ENCODE peak calls at places on chromosomes 7 and 10, in four cellular contexts. N is HepG2, J is K562, D is GM12878. M is an unnamed sample. For H3K9me3, the result is how much of the 10 kb centered on the place peaks cover.

GRCh38 chr10:16989826-16990293 is 139.8 kb downstream of the CUBN start:
- DNase-seq in N (no peak), J (no peak), D (no peak), M (no peak)

GRCh38 chr10:48681749-48682148 is 2.9 kb upstream of the WDFY4 start:
- DNase-seq in N (no peak), J (no peak), D (no peak), M (no peak)

GRCh38 chr10:44763331-44763730 is 147.8 kb upstream of the TMEM72 start:
- DNase-seq in N (no peak), J (no peak), D (no peak), M (no peak)

GRCh38 chr7:47669178-47669878 is 87.4 kb upstream of the TNS3 start:
- DNase-seq in N (peak), J (peak), D (peak), M (no peak)

GRCh38 chr7:6256709-6257535 is 15.5 kb downstream of the CYTH3 start:
- DNase-seq in N (peak), J (no peak), D (peak), M (no peak)

GRCh38 chr10:131650771-131651673 is 249.8 kb upstream of the PPP2R2D start:
- DNase-seq in N (no peak), J (no peak), D (no peak), M (no peak)

GRCh38 chr10:104069610-104070009 is 16.1 kb downstream of the COL17A1 start:
- DNase-seq in N (no peak), J (no peak), D (no peak), M (no peak)

GRCh38 chr7:33191326-33191725 is 62.0 kb downstream of the BBS9 start:
- DNase-seq in N (peak), J (no peak), D (no peak), M (no peak)

GRCh38 chr7:134995239-134996096 is 9.2 kb downstream of the AGBL3 start:
- DNase-seq in N (no peak), J (no peak), D (peak), M (no peak)

GRCh38 chr7:115087437-115087836 is 165.5 kb downstream of the MDFIC start:
- DNase-seq in N (peak), J (no peak), D (no peak), M (no peak)

GRCh38 chr7:111029574-111030357 is 61.2 kb upstream of the LRRN3 start:
- DNase-seq in N (peak), J (peak), D (peak), M (no peak)

GRCh38 chr10:130686680-130687300 is 550.6 kb downstream of the GLRX3 start:
- DNase-seq in N (peak), J (peak), D (no peak), M (peak)

GRCh38 chr7:50342616-50343114 is 38.1 kb downstream of the IKZF1 start:
- DNase-seq in N (no peak), J (no peak), D (no peak), M (no peak)

GRCh38 chr10:80187465-80188409 is 17.6 kb downstream of the ANXA11 start:
- DNase-seq in N (peak), J (peak), D (peak), M (no peak)

GRCh38 chr10:26486985-26487850 is 49.1 kb downstream of the APBB1IP start:
- DNase-seq in N (peak), J (no peak), D (peak), M (peak)

GRCh38 chr10:78390817-78391216 is 357.2 kb downstream of the RPS24 start:
- DNase-seq in N (no peak), J (no peak), D (no peak), M (no peak)

GRCh38 chr10:78396754-78397153 is 363.1 kb downstream of the RPS24 start:
- DNase-seq in N (no peak), J (no peak), D (no peak), M (no peak)

GRCh38 chr10:78393094-78393493 is 359.4 kb downstream of the RPS24 start:
- DNase-seq in N (no peak), J (no peak), D (no peak), M (no peak)

GRCh38 chr10:78395162-78395561 is 361.5 kb downstream of the RPS24 start:
- DNase-seq in N (no peak), J (no peak), D (no peak), M (no peak)

GRCh38 chr10:78394050-78394449 is 360.4 kb downstream of the RPS24 start:
- DNase-seq in N (no peak), J (no peak), D (no peak), M (no peak)
- H3K27ac ChIP-seq in N (no peak), J (no peak), D (no peak), M (no peak)

DNA sequence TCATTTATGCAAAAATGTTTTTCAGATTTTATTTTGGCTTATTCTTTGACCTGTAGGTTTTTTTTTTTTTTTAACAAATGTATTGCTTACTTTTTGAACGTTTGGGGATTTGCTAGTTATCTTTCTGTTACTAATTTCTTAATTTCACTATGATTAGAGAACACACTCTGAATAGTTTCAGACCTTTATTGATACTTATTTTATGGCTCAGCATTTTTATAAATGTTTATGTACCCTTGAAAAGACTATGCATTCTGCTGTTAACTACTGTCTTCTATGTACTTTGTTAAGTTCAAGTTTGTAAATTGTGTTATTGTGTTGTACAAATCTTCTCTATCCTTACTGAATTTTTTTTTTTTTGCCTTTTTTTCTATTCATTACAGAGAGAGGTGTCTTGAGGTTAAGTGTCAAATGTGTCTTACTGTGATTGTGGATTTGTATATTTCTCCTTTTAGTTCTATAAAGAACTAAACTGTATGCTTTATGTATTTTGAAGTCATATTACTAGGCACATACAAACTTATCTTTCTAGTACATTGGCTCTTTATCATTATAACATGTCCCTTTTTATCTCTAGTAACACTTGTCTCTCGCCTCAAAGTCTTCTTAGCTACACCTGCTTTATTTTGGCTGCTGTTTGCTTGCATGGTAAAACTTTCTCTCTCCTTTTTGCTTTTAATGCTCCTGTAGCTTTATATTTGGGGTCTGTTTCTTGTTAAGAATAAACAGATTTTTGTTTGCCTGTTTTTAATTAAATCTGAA is 8.1 kb downstream of the MKLN1 start:
- DNase-seq in N (no peak), J (peak), D (no peak), M (no peak)
- H3K9me3 ChIP-seq in N (under half), J (under half), D (under half), M (half or more)

GRCh38 chr7:74653686-74654181 is 3.8 kb upstream of the GTF2I start:
- DNase-seq in N (peak), J (no peak), D (no peak), M (no peak)
- TF ChIP-seq JUNB in N (no peak), J (no peak), D (no peak), M (no peak)

GRCh38 chr10:133277993-133278576 is 1.4 kb upstream of the ADAM8 start:
- DNase-seq in N (peak), J (no peak), D (no peak), M (no peak)

GRCh38 chr10:133276100-133276434 is 601 bp downstream of the ADAM8 start:
- DNase-seq in N (no peak), J (no peak), D (no peak), M (no peak)

GRCh38 chr10:133278577-133279265 is 2.1 kb upstream of the ADAM8 start:
- DNase-seq in N (peak), J (peak), D (no peak), M (no peak)

GRCh38 chr10:133276435-133277201 is at the start of gene ADAM8:
- DNase-seq in N (no peak), J (peak), D (no peak), M (no peak)

GRCh38 chr10:133277277-133277992 is 767 bp upstream of the ADAM8 start:
- DNase-seq in N (no peak), J (no peak), D (no peak), M (no peak)
- H3K27ac ChIP-seq in N (no peak), J (peak), D (no peak), M (no peak)

GRCh38 chr7:57399251-57399940 is 50.6 kb upstream of the ZNF716 start:
- DNase-seq in N (no peak), J (no peak), D (no peak), M (no peak)
- H3K9me3 ChIP-seq in N (half or more), J (under half), D (under half), M (under half)

GRCh38 chr7:93147358-93147757 is 827 bp downstream of the SAMD9L start:
- DNase-seq in N (no peak), J (peak), D (peak), M (peak)
- TF ChIP-seq JUNB in N (no peak), J (no peak), D (no peak), M (no peak)

DNA sequence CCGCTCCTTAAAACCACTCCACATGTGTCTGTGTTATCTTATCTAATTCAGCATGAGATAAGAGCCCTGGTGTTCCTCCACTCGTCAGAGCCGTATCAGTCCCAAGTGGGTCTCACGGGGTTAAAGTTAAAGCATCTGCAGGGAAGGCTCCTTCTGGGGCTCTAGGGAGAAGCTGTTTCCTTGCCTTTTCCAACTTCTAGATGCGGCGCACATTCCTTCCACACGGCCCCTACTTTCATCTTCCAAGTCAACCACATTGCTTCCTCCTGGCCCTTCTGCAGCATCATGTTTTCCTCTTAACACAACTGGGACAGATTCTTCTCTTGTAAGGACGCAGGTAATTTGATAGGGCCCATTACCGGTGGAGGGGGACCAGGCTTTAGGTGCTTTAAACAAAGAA is 620.1 kb upstream of the DPP6 start:
- DNase-seq in N (no peak), J (no peak), D (no peak), M (no peak)
- H3K27ac ChIP-seq in N (no peak), J (no peak), D (no peak), M (no peak)

DNA sequence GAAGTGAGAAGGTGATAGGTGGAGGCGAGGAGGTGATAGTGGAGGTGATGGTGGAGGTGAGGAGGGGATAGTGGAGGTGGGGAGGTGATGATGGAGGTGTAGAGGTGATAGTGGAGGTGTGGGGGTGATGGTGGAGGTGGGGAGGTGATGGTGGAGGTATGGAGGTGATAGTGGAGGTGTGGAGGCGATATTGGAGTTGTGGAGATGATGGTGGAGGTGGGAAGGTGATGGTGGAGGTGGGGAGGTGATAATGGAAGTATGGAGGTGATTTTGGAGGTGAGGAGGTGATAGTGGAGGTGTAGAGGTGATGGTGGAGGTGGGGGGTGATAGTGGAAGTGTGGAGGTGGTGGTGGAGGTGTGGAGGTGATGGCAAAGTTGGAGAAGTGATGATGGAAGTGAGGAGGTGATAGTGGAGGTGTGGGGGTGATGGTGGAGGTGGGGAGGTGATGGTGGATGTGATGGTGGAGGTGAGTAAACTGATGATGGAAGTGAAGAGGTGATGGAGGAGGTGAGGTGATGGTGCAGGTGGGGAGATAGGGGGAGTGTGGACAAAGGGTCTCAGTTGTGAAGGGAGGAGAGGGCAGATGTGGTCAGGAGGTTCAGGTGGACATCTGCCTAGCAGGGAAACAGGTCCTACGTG is 36.6 kb downstream of the ADCY1 start:
- DNase-seq in N (no peak), J (no peak), D (no peak), M (no peak)
- H3K9me3 ChIP-seq in N (under half), J (under half), D (under half), M (under half)

DNA sequence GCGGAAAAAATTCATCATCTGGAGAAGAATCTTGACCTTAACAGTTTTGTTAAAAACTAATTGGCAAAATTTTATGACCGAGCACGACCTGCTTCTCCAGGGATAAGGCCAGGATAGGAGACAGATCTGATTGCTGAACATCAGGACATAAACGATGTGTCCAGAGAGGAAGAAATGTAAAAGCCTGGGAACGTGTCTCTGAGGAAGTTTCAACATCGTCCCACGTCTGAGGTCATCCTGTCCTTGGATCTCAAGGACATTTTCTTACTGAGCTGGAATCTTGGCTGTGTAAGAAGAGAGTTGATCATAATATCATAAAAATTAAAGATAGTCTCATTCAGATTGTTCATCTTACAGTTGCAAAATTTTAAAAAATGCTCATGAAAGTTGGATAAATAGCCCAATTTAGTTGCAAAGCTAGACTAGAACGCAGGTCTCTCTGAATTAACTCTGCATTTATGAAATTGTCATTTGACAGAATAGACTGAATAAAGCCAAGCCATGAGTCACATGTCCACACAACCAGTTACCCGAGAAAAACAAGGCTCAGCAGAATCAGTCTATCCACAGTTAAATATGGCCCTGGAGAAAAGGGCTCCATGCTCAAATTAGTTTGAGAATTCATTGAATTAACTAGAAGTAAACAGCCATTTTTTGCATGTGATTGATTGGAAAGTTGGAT is 120.0 kb upstream of the EGFR start:
- DNase-seq in N (no peak), J (no peak), D (no peak), M (no peak)
- TF ChIP-seq JUNB in N (no peak), J (no peak), D (no peak), M (no peak)

GRCh38 chr10:13632407-13632806 is 45.6 kb downstream of the PRPF18 start:
- DNase-seq in N (no peak), J (no peak), D (no peak), M (no peak)
- H3K27ac ChIP-seq in N (no peak), J (no peak), D (no peak), M (no peak)